ENCODE peak calls at places on chromosomes 11 and 22, in eight cellular contexts. J, R, I, M, B, D, Y and W are unnamed samples.

GRCh38 chr11:125494033-125494364 is 2.1 kb downstream of the FEZ1 start:
- DNase-seq in J (no peak), R (no peak), I (no peak), M (no peak), B (no peak), D (no peak), Y (no peak), W (peak; percentile 20)

GRCh38 chr11:62546244-62546936 is at the start of gene AHNAK:
- DNase-seq in J (peak; percentile 68), R (peak; percentile 74), I (peak; percentile 85), M (peak; percentile 76), B (peak; percentile 67), D (no peak), Y (no peak), W (peak; percentile 50)

GRCh38 chr11:65530157-65530496 is 5.2 kb downstream of the SCYL1 start:
- DNase-seq in J (no peak), R (no peak), I (no peak), M (peak; percentile 45), B (no peak), D (no peak), Y (no peak), W (no peak)

GRCh38 chr11:64725601-64726139 is 2.7 kb upstream of the NRXN2 start:
- DNase-seq in J (no peak), R (no peak), I (no peak), M (no peak), B (no peak), D (no peak), Y (no peak), W (no peak)

GRCh38 chr11:91296628-91297027 is 928.0 kb upstream of the FAT3 start:
- DNase-seq in J (no peak), R (peak; percentile 9), I (no peak), M (no peak), B (no peak), D (no peak), Y (no peak), W (no peak)

GRCh38 chr22:43182118-43182517 is 4.8 kb downstream of the TTLL12 start:
- DNase-seq in J (no peak), R (no peak), I (no peak), M (no peak), B (no peak), D (no peak), Y (no peak), W (no peak)

GRCh38 chr11:16871368-16871767 is 132.9 kb downstream of the C11orf58 start:
- DNase-seq in J (no peak), R (peak; percentile 7), I (no peak), M (no peak), B (peak; percentile 32), D (no peak), Y (peak; percentile 21), W (no peak)

GRCh38 chr22:44133161-44133560 is 47.6 kb upstream of the PARVG start:
- DNase-seq in J (no peak), R (no peak), I (no peak), M (no peak), B (no peak), D (no peak), Y (no peak), W (peak; percentile 77)

GRCh38 chr11:14587203-14587602 is 56.4 kb upstream of the PDE3B start:
- DNase-seq in J (no peak), R (no peak), I (no peak), M (no peak), B (no peak), D (no peak), Y (no peak), W (no peak)

GRCh38 chr11:117523680-117524079 is 196.0 kb downstream of the CEP164 start:
- DNase-seq in J (no peak), R (peak; percentile 35), I (no peak), M (no peak), B (peak; percentile 50), D (no peak), Y (peak; percentile 31), W (peak; percentile 20)

GRCh38 chr11:12640355-12640754 is 33.9 kb upstream of the TEAD1 start:
- DNase-seq in J (no peak), R (no peak), I (no peak), M (no peak), B (no peak), D (no peak), Y (no peak), W (no peak)

GRCh38 chr11:103031834-103032233 is 60.1 kb downstream of the DCUN1D5 start:
- DNase-seq in J (no peak), R (peak; percentile 52), I (no peak), M (no peak), B (peak; percentile 72), D (no peak), Y (no peak), W (peak; percentile 53)

GRCh38 chr11:46410021-46410420 is 18.4 kb upstream of the CHRM4 start:
- DNase-seq in J (no peak), R (no peak), I (no peak), M (no peak), B (no peak), D (no peak), Y (no peak), W (no peak)